ENCODE peak calls at places on chromosomes 6 and 20, in eight cellular contexts. C is activated naive CD8-positive, alpha-beta T cell treated with anti-CD3 and anti-CD28 coated beads for 36 hours; J is GM12865; G is GM19239; Q is T-helper 17 cell; W is fibroblast of lung; P is GM04504; M is GOT3. N is an unnamed sample.

GRCh38 chr20:36217226-36217625 is 19.1 kb upstream of the AAR2 start:
- DNase-seq in W (no peak), M (no peak), P (no peak), G (no peak), Q (no peak), C (no peak), J (no peak), N (no peak)

GRCh38 chr6:41396335-41396734 is 60.9 kb downstream of the NCR2 start:
- DNase-seq in Q (no peak), C (no peak), J (no peak), M (no peak), P (no peak), G (no peak), W (no peak), N (no peak)

GRCh38 chr20:49608752-49609670 is 41.1 kb upstream of the PTGIS start:
- DNase-seq in C (peak), J (peak), P (no peak), Q (peak), W (peak), M (no peak), G (peak), N (peak)

GRCh38 chr6:16555550-16555949 is 205.7 kb downstream of the ATXN1 start:
- DNase-seq in C (no peak), G (no peak), P (no peak), J (no peak), W (no peak), Q (no peak), M (no peak), N (no peak)

GRCh38 chr6:44672838-44673237 is 285.3 kb downstream of the CDC5L start:
- DNase-seq in J (no peak), G (no peak), Q (no peak), C (no peak), P (no peak), M (no peak), W (no peak), N (no peak)

GRCh38 chr6:52598123-52598823 is 21.4 kb upstream of the TRAM2 start:
- DNase-seq in P (no peak), M (peak), G (no peak), J (peak), C (peak), Q (no peak), W (peak), N (peak)

GRCh38 chr6:158481612-158482473 is 78.0 kb upstream of the TMEM181 start:
- DNase-seq in P (peak), Q (no peak), W (peak), J (peak), G (no peak), C (no peak), M (peak), N (no peak)

GRCh38 chr6:85715797-85716196 is 73.1 kb upstream of the SYNCRIP start:
- DNase-seq in J (no peak), M (no peak), G (no peak), W (no peak), P (no peak), C (no peak), Q (no peak), N (no peak)

GRCh38 chr6:130303436-130303835 is 62.4 kb upstream of the TMEM200A start:
- DNase-seq in Q (no peak), W (peak), C (no peak), M (no peak), J (no peak), G (no peak), P (peak), N (no peak)

GRCh38 chr20:47228654-47229053 is 127.8 kb downstream of the ZMYND8 start:
- DNase-seq in C (no peak), G (no peak), Q (no peak), M (no peak), W (no peak), P (no peak), J (no peak), N (peak)

GRCh38 chr20:2299301-2299700 is 3.5 kb downstream of the TGM3 start:
- DNase-seq in C (no peak), Q (no peak), J (no peak), M (no peak), W (no peak), G (no peak), P (no peak), N (no peak)

GRCh38 chr6:144335914-144336313 is 50.8 kb downstream of the UTRN start:
- DNase-seq in C (no peak), P (no peak), M (no peak), J (peak), Q (no peak), W (no peak), G (no peak), N (no peak)